ENCODE peak calls at places on chromosomes 11 and 22, in five cellular contexts. T is adrenal gland; L is GM23338; E is effector memory CD4-positive, alpha-beta T cell; W is hepatocyte. J is an unnamed sample.
A peak's percentile ranks its signal among the peaks of the same experiment; 100 is the strongest.

GRCh38 chr11:134252539-134253188 is 488 bp downstream of the THYN1 start:
- DNase-seq in T (peak; percentile 47), L (peak; percentile 58), E (no peak), W (peak; percentile 45), J (peak; percentile 62)

GRCh38 chr22:49328630-49329405 is 498.9 kb downstream of the BRD1 start:
- DNase-seq in T (no peak), L (no peak), E (no peak), W (no peak), J (peak; percentile 21)

GRCh38 chr11:90753546-90753945 is 530.7 kb upstream of the CHORDC1 start:
- DNase-seq in T (no peak), L (no peak), E (no peak), W (no peak), J (no peak)

GRCh38 chr11:36619502-36619901 is 21.5 kb upstream of the RAG2 start:
- DNase-seq in T (no peak), L (no peak), E (no peak), W (no peak), J (no peak)

GRCh38 chr11:7538023-7538422 is 24.2 kb downstream of the PPFIBP2 start:
- DNase-seq in T (no peak), L (no peak), E (no peak), W (no peak), J (no peak)

GRCh38 chr11:9138612-9139579 is 47.5 kb upstream of the SCUBE2 start:
- DNase-seq in T (peak; percentile 69), L (no peak), E (no peak), W (peak; percentile 10), J (no peak)

GRCh38 chr11:76885390-76886097 is 24.8 kb downstream of the ACER3 start:
- DNase-seq in T (no peak), L (no peak), E (no peak), W (no peak), J (no peak)

GRCh38 chr11:86363424-86363823 is 11.3 kb upstream of the CCDC81 start:
- DNase-seq in T (no peak), L (no peak), E (no peak), W (no peak), J (no peak)

GRCh38 chr22:33851240-33851639 is 69.0 kb downstream of the LARGE1 start:
- DNase-seq in T (no peak), L (no peak), E (no peak), W (peak; percentile 31), J (no peak)

GRCh38 chr22:50739279-50739691 is 1.3 kb downstream of the ACR start:
- DNase-seq in T (no peak), L (no peak), E (no peak), W (no peak), J (peak; percentile 36)

GRCh38 chr11:66727883-66728759 is 895 bp downstream of the SPTBN2 start:
- DNase-seq in T (no peak), L (peak; percentile 56), E (no peak), W (peak; percentile 34), J (peak; percentile 70)

GRCh38 chr22:19708323-19709011 is 5.8 kb upstream of the SEPTIN5 start:
- DNase-seq in T (no peak), L (no peak), E (no peak), W (no peak), J (peak; percentile 48)

GRCh38 chr11:1515082-1516060 is 28.8 kb upstream of the MOB2 start:
- DNase-seq in T (peak; percentile 81), L (peak; percentile 91), E (peak; percentile 49), W (peak; percentile 85), J (peak; percentile 97)

GRCh38 chr22:20569059-20570058 is 61.9 kb downstream of the MED15 start:
- DNase-seq in T (peak; percentile 93), L (no peak), E (peak; percentile 77), W (peak; percentile 83), J (no peak)

GRCh38 chr11:86799680-86800075 is 664 bp upstream of the PRSS23 start:
- DNase-seq in T (no peak), L (peak; percentile 41), E (no peak), W (no peak), J (peak; percentile 72)

GRCh38 chr11:128603752-128604472 is 16.6 kb upstream of the ETS1 start:
- DNase-seq in T (no peak), L (no peak), E (no peak), W (no peak), J (no peak)

GRCh38 chr11:83044958-83045712 is 26.6 kb downstream of the RAB30 start:
- DNase-seq in T (peak; percentile 38), L (peak; percentile 25), E (no peak), W (no peak), J (no peak)

GRCh38 chr22:19843107-19843856 is 11.4 kb downstream of the GNB1L start:
- DNase-seq in T (no peak), L (no peak), E (no peak), W (peak; percentile 5), J (no peak)

GRCh38 chr11:6457581-6458320 is 16.0 kb downstream of the TRIM3 start:
- DNase-seq in T (no peak), L (no peak), E (no peak), W (no peak), J (no peak)

GRCh38 chr11:31820438-31820818 is 9.3 kb upstream of the PAX6 start:
- DNase-seq in T (no peak), L (peak; percentile 72), E (no peak), W (no peak), J (no peak)

GRCh38 chr11:504053-504993 is 2.7 kb downstream of the RNH1 start:
- DNase-seq in T (peak; percentile 65), L (peak; percentile 57), E (no peak), W (peak; percentile 5), J (peak; percentile 43)

GRCh38 chr11:31045335-31045734 is 324.2 kb downstream of the DCDC1 start:
- DNase-seq in T (no peak), L (peak; percentile 71), E (no peak), W (peak; percentile 57), J (no peak)

GRCh38 chr11:73286240-73286810 is 14.2 kb downstream of the P2RY6 start:
- DNase-seq in T (no peak), L (peak; percentile 60), E (no peak), W (no peak), J (no peak)

GRCh38 chr11:23423119-23423518 is 562.8 kb upstream of the CCDC179 start:
- DNase-seq in T (no peak), L (no peak), E (no peak), W (no peak), J (no peak)

GRCh38 chr11:96015911-96016565 is 92.1 kb upstream of the MTMR2 start:
- DNase-seq in T (no peak), L (peak; percentile 47), E (no peak), W (no peak), J (peak; percentile 60)

GRCh38 chr11:1309498-1310314 is at the start of gene TOLLIP:
- DNase-seq in T (peak; percentile 96), L (peak; percentile 95), E (peak; percentile 97), W (peak; percentile 98), J (peak; percentile 99)

GRCh38 chr11:984576-984975 is 51.9 kb downstream of the MUC6 start:
- DNase-seq in T (no peak), L (no peak), E (no peak), W (no peak), J (no peak)

GRCh38 chr11:100686476-100686875 is 612 bp upstream of the ARHGAP42 start:
- DNase-seq in T (no peak), L (peak; percentile 73), E (no peak), W (no peak), J (peak; percentile 69)

GRCh38 chr11:100687032-100687629 is at the start of gene ARHGAP42:
- DNase-seq in T (peak; percentile 64), L (peak; percentile 92), E (no peak), W (peak; percentile 83), J (peak; percentile 95)

GRCh38 chr11:100683107-100683506 is 4.0 kb upstream of the ARHGAP42 start:
- DNase-seq in T (no peak), L (no peak), E (no peak), W (no peak), J (no peak)

GRCh38 chr11:100682247-100682969 is 4.7 kb upstream of the ARHGAP42 start:
- DNase-seq in T (no peak), L (peak; percentile 56), E (no peak), W (peak; percentile 18), J (no peak)

DNA sequence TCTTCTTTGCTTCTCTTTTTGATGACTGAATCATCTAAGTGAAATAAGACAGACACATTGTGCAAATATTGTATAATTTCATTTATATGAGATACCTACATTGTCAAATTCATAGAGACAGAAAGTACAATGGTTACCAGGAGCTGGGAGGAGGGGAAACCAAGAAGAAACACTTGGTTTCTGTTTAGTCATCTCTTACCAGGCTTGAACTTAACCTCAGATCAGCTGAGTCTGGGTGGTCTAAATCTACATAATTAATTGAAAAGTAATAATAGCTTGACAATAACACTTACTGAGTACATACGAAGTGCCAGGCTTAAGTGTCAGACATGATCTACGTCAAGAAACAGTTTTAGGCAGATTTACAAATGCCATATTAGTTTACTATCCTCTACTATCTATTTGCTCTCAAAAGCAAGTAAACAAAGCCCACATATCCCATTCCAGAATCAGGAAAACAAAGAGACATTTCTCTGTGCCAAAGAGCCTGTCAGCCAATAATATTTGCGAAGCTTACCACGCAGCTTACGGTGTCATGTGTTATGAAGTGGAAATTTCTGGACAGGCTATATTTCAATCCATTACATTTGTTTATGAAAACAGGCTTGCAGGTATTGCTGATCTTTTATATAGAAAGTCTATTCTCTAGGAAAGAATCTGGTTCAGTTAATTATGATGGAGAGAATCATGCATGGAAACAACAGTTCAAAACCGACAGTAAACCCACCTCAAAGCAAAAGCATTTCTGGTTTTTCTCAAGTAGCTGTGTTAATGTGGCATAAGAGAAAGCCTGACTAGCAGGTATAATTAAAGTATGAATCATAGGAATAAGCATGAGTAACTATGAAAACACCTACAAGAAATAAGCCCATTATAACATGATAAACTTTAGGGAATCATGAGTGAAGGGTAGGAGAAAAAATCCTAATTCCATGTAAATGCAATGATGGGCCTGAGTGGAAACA is 2.7 kb upstream of the ARHGAP42 start:
- DNase-seq in T (no peak), L (no peak), E (no peak), W (no peak), J (no peak)
- H3K27ac ChIP-seq in T (peak overlapping the region; percentile 6), L (no peak overlapping the region), E (no peak overlapping the region), W (no peak overlapping the region), J (no peak overlapping the region)

GRCh38 chr11:126704144-126704543 is 296.4 kb downstream of the KIRREL3 start:
- DNase-seq in T (no peak), L (no peak), E (no peak), W (no peak), J (no peak)
- H3K27ac ChIP-seq in T (no peak overlapping the region), L (no peak overlapping the region), E (no peak overlapping the region), W (no peak overlapping the region), J (no peak overlapping the region)

GRCh38 chr11:107123022-107123421 is 104.7 kb upstream of the GUCY1A2 start:
- DNase-seq in T (no peak), L (no peak), E (no peak), W (no peak), J (no peak)
- H3K27ac ChIP-seq in T (no peak overlapping the region), L (no peak overlapping the region), E (no peak overlapping the region), W (no peak overlapping the region), J (no peak overlapping the region)

DNA sequence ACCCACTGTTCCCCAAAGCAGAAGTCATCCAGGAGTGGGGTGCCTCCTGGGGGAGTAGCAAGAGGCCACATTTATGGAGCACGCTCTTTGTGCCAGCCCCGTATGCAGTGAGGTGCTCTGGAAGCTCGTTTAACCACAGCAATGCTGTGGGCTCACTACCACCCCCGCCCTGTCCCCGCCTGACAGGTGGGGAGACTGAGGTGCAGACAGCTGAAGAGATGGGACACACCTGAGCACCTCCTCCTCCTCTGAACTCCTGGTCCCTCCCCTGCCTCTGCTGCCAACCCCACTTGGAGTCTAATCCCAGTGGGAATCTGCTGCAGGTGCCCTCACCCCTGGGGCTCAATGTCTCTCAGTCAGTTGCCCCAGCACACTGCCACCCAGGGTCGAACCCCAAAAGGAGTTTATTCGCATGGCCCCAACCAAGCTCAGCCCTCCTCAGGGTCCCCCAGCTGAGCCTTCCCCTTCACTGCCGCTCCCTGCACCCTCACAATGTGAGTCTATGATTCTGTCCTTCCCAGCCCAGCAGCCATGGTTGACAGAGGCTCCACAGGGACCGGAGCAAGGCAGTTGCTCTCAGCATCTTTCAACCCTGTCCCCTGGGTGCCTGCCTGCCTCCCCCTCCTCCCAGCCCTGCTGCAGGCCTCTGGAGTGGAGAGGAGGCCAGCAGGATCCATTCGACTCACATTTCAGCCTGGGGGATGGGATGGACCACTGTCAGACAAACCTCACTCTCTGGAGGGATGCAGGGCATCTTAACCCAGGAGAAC is 13.3 kb upstream of the BCR start:
- DNase-seq in T (no peak), L (no peak), E (no peak), W (no peak), J (no peak)
- H3K27ac ChIP-seq in T (no peak overlapping the region), L (no peak overlapping the region), E (no peak overlapping the region), W (no peak overlapping the region), J (peak overlapping the region; percentile 10)